ENCODE peak calls at places on chromosome 4, in six cellular contexts. Q is MM.1S, U is mammary epithelial cell, B is keratinocyte, F is GM12878, V is GM23248. L is an unnamed sample.

GRCh38 chr4:55866290-55866907 is 13.0 kb downstream of the EXOC1 start:
- DNase-seq in F (peak; percentile 15), Q (peak; percentile 75), V (peak; percentile 98), U (peak; percentile 89), B (peak; percentile 75), L (no peak)

GRCh38 chr4:145868637-145869409 is 69.8 kb downstream of the ZNF827 start:
- DNase-seq in U (no peak), F (no peak), V (peak; percentile 35), Q (peak; percentile 73), B (no peak), L (no peak)

GRCh38 chr4:57064811-57065711 is 45.1 kb downstream of the IGFBP7 start:
- DNase-seq in U (no peak), V (peak; percentile 92), Q (no peak), B (no peak), F (no peak), L (no peak)

GRCh38 chr4:142414336-142414945 is 431.7 kb downstream of the INPP4B start:
- DNase-seq in Q (no peak), F (no peak), V (no peak), B (no peak), U (no peak), L (no peak)

GRCh38 chr4:167143018-167143417 is 91.3 kb downstream of the SPOCK3 start:
- DNase-seq in F (no peak), U (no peak), Q (no peak), B (no peak), V (no peak), L (no peak)

GRCh38 chr4:2427383-2428334 is 8.9 kb downstream of the CFAP99 start:
- DNase-seq in U (no peak), B (no peak), F (no peak), V (no peak), Q (no peak), L (no peak)

GRCh38 chr4:89753601-89754066 is 83.3 kb downstream of the SNCA start:
- DNase-seq in V (peak; percentile 95), Q (no peak), F (no peak), B (peak; percentile 90), U (peak; percentile 94), L (no peak)

GRCh38 chr4:34323549-34324325 is 1920.6 kb downstream of the ARAP2 start:
- DNase-seq in B (no peak), U (no peak), Q (no peak), F (no peak), V (peak; percentile 16), L (peak; percentile 2)

GRCh38 chr4:6504900-6505496 is 32.6 kb upstream of the PPP2R2C start:
- DNase-seq in V (peak; percentile 16), Q (no peak), F (no peak), B (no peak), U (no peak), L (no peak)

GRCh38 chr4:3215256-3215655 is 33.7 kb upstream of the MSANTD1 start:
- DNase-seq in B (no peak), Q (no peak), U (no peak), F (no peak), V (no peak), L (no peak)

GRCh38 chr4:176425035-176425434 is 105.3 kb downstream of the SPCS3 start:
- DNase-seq in F (no peak), B (no peak), V (peak; percentile 56), U (peak; percentile 63), Q (no peak), L (no peak)

GRCh38 chr4:83561381-83561780 is 25.5 kb downstream of the GPAT3 start:
- DNase-seq in U (peak; percentile 90), V (peak; percentile 51), B (peak; percentile 62), F (no peak), Q (no peak), L (no peak)

GRCh38 chr4:18421519-18421918 is 400.0 kb upstream of the LCORL start:
- DNase-seq in U (no peak), V (no peak), Q (no peak), F (no peak), B (no peak), L (no peak)
- H3K9me3 ChIP-seq in U (peaks cover 6% of the 10 kb centered on the region), V (no peaks in the 10 kb centered on the region), Q (no peaks in the 10 kb centered on the region), F (no peaks in the 10 kb centered on the region), B (no peaks in the 10 kb centered on the region), L (no peaks in the 10 kb centered on the region)

DNA sequence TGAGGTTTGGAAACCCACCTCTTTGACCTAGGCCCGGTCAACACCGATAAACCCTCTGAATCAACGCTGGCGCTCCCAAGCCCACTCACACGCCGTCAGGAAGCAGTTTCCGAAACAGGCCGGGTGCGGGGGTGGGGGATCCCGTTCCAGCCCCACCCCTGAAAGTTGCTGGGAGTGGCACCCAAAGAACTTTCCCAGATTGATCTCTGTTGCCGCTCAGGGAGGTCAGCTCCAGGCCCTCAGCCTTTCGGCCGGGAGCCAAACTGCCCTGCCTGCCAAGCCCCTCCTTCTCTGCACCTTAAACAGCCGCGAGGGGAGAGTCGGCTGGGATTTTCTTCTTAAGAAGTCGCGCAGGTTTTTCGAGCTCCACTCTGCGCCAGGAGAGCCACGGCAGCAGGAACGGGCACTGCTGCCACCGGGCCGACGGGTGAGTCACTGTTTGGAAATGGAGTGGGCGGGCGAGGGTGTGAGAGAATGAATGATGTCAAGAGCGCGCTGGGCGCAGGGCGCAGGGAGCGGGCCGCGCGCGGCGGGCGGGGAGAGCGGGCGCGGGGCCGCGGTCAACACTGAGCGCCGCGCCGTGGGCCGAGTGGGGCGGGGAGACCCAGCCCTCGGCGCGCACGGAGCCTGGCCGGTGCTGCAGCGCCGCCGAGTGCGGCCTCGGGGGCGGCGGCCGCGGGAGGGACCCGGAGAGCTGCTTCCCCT is at the start of gene SGMS2:
- DNase-seq in F (no peak), B (peak; percentile 64), V (peak; percentile 97), U (peak; percentile 95), Q (peak; percentile 37), L (peak; percentile 69)
- TF ChIP-seq EZH2 in F (no peak), B (no peak), V (no peak), U (no peak), Q (no peak), L (no peak)

DNA sequence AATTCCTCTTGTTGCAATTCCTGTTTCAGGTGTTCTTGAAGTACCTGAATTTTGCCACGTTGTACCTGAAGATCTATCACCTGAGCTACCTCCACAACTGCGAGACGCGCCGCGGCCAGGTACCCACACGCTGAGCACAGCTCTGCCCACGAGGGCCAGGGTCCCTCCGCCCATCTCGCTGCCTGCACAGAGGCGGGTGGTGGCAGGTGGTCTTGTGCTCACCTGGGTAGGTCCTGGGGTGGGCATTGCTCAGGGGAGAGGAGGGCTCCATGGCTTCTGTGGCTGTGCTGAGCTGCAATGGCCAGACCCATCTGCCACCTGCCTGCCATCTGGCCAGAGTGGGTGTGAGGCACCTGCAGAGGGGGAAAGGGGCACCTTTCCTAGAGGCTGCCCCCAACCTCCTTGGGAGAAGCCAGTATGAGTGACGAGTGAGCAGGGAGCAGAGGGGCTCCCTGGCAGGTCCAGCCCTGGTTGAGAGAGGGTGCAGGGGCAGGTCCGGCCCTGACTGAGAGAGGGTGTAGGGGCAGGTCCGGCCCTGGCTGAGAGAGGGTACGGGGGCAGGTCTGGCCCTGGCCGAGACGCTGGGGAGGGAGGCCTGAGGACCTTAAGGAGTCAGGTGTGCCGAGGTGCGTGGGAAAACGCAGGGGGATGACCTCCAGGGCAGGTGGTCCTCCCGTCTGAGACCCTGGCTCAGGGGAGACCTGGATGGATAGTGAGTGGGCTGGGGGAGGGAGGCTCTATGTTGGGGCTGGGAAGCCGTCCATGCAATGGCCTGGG is 10.7 kb downstream of the PDE6B start:
- DNase-seq in F (no peak), B (no peak), V (no peak), Q (no peak), U (no peak), L (peak; percentile 1)
- H3K9me3 ChIP-seq in F (peaks cover 3% of the 10 kb centered on the region), B (peaks cover 13% of the 10 kb centered on the region), V (no peaks in the 10 kb centered on the region), Q (no peaks in the 10 kb centered on the region), U (peaks cover 7% of the 10 kb centered on the region), L (no peaks in the 10 kb centered on the region)

GRCh38 chr4:825063-825968 is 613 bp downstream of the CPLX1 start:
- DNase-seq in F (no peak), Q (no peak), V (peak; percentile 43), B (no peak), U (no peak), L (peak; percentile 79)

GRCh38 chr4:824461-825062 is 1.4 kb downstream of the CPLX1 start:
- DNase-seq in V (no peak), F (no peak), B (no peak), Q (no peak), U (no peak), L (peak; percentile 27)

GRCh38 chr4:827209-828081 is 1.5 kb upstream of the CPLX1 start:
- DNase-seq in Q (no peak), U (no peak), B (no peak), F (no peak), V (no peak), L (no peak)

GRCh38 chr4:825969-826330 is at the start of gene CPLX1:
- DNase-seq in U (no peak), B (no peak), Q (no peak), V (peak; percentile 67), F (no peak), L (peak; percentile 65)

GRCh38 chr4:826508-827208 is 729 bp upstream of the CPLX1 start:
- DNase-seq in Q (no peak), V (no peak), F (no peak), B (no peak), U (no peak), L (peak; percentile 65)
- TF ChIP-seq EZH2 in Q (no peak), V (peak; percentile 91), F (no peak), B (peak; percentile 93), U (no peak), L (peak; percentile 90)

DNA sequence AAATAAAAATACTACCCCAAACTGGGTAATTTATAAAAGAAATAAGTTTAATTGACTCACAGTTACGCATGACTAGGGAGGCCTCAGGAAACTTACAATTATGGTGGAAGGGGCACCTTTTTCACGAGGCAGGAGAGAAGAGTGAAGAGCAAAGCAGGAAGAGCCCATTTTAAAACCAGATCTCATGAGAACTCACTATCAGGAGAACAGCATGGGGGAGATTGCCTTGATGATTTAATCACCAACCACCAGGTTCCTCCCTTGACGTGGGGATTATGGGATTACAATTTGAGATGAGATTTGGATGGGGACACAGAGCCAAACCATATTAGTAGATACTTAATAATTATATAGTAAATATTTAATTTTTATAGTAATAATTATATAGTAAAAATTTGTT is 10.1 kb downstream of the CISD2 start:
- DNase-seq in F (no peak), V (no peak), B (no peak), U (no peak), Q (no peak), L (no peak)
- H3K9me3 ChIP-seq in F (peaks cover 22% of the 10 kb centered on the region), V (no peaks in the 10 kb centered on the region), B (peaks cover 3% of the 10 kb centered on the region), U (peaks cover 9% of the 10 kb centered on the region), Q (no peaks in the 10 kb centered on the region), L (peaks cover 13% of the 10 kb centered on the region)